ENCODE peak calls at places on chromosomes 4 and X, in five cellular contexts. J is left colon; A is activated CD8-positive, alpha-beta memory T cell treated with anti-CD3 and anti-CD28 coated beads for 48 hours; C is MG63; U is T-helper 9 cell. N is an unnamed sample.

GRCh38 chrX:646796-647195 is 16.2 kb downstream of the SHOX start:
- DNase-seq in J (no peak), A (no peak), C (no peak), U (no peak), N (no peak)

GRCh38 chr4:88219099-88219498 is 60.7 kb upstream of the ABCG2 start:
- DNase-seq in J (no peak), A (no peak), C (no peak), U (no peak), N (no peak)

GRCh38 chrX:140672840-140673731 is 36.5 kb upstream of the LINC00632 start:
- DNase-seq in J (no peak), A (no peak), C (no peak), U (no peak), N (no peak)

GRCh38 chrX:132532097-132532496 is 43.3 kb upstream of the MBNL3 start:
- DNase-seq in J (no peak), A (no peak), C (no peak), U (no peak), N (no peak)

GRCh38 chr4:128787509-128788311 is 21.8 kb upstream of the JADE1 start:
- DNase-seq in J (no peak), A (no peak), C (peak), U (no peak), N (no peak)

GRCh38 chr4:64756016-64756415 is 346.8 kb upstream of the TECRL start:
- DNase-seq in J (no peak), A (no peak), C (no peak), U (no peak), N (no peak)

GRCh38 chrX:38868941-38869378 is 67.7 kb downstream of the MID1IP1 start:
- DNase-seq in J (no peak), A (no peak), C (peak), U (no peak), N (no peak)

GRCh38 chr4:54581807-54582206 is 76.0 kb upstream of the KIT start:
- DNase-seq in J (no peak), A (no peak), C (no peak), U (no peak), N (no peak)

GRCh38 chr4:15681067-15681371 is 608 bp upstream of the FAM200B start:
- DNase-seq in J (no peak), A (no peak), C (no peak), U (no peak), N (no peak)

GRCh38 chr4:20625460-20625859 is 74.8 kb upstream of the PACRGL start:
- DNase-seq in J (peak), A (no peak), C (no peak), U (no peak), N (no peak)

GRCh38 chrX:30576881-30577280 is 685 bp downstream of the TASL start:
- DNase-seq in J (no peak), A (no peak), C (no peak), U (no peak), N (no peak)

GRCh38 chr4:184477201-184477999 is 3.0 kb upstream of the IRF2 start:
- DNase-seq in J (no peak), A (no peak), C (no peak), U (no peak), N (no peak)

GRCh38 chr4:92305148-92305877 is 1.5 kb downstream of the GRID2 start:
- DNase-seq in J (no peak), A (no peak), C (peak), U (no peak), N (no peak)

GRCh38 chr4:5968246-5968645 is 50.0 kb downstream of the C4orf50 start:
- DNase-seq in J (no peak), A (no peak), C (no peak), U (no peak), N (no peak)

GRCh38 chr4:107037188-107037587 is 1.1 kb upstream of the DKK2 start:
- DNase-seq in J (no peak), A (no peak), C (peak), U (no peak), N (no peak)

GRCh38 chr4:52374847-52375246 is 284.3 kb downstream of the USP46 start:
- DNase-seq in J (no peak), A (no peak), C (no peak), U (no peak), N (no peak)

GRCh38 chr4:87425711-87426110 is 3.3 kb downstream of the NUDT9 start:
- DNase-seq in J (no peak), A (no peak), C (no peak), U (no peak), N (no peak)

GRCh38 chrX:39967348-39967747 is 130.4 kb downstream of the BCOR start:
- DNase-seq in J (no peak), A (no peak), C (no peak), U (no peak), N (no peak)

GRCh38 chr4:107283587-107284559 is 247.8 kb upstream of the DKK2 start:
- DNase-seq in J (no peak), A (no peak), C (peak), U (no peak), N (no peak)

GRCh38 chr4:178387756-178388155 is 945.5 kb upstream of the AGA start:
- DNase-seq in J (no peak), A (no peak), C (no peak), U (no peak), N (no peak)

GRCh38 chrX:128992107-128992971 is 531.0 kb downstream of the SMARCA1 start:
- DNase-seq in J (no peak), A (no peak), C (no peak), U (no peak), N (no peak)

GRCh38 chr4:171847751-171848150 is 34.5 kb downstream of the GALNTL6 start:
- DNase-seq in J (no peak), A (no peak), C (no peak), U (no peak), N (no peak)

GRCh38 chrX:134717698-134718328 is 59.5 kb upstream of the PLAC1 start:
- DNase-seq in J (no peak), A (no peak), C (no peak), U (no peak), N (no peak)

GRCh38 chrX:65196758-65197371 is 220.6 kb upstream of the ZC4H2 start:
- DNase-seq in J (peak), A (no peak), C (peak), U (no peak), N (no peak)

GRCh38 chr4:11496313-11496956 is 67.7 kb upstream of the HS3ST1 start:
- DNase-seq in J (no peak), A (no peak), C (no peak), U (no peak), N (no peak)

GRCh38 chr4:141955696-141956095 is 319.3 kb downstream of the IL15 start:
- DNase-seq in J (no peak), A (no peak), C (no peak), U (no peak), N (no peak)

GRCh38 chr4:10662937-10663336 is 21.6 kb downstream of the CLNK start:
- DNase-seq in J (no peak), A (no peak), C (no peak), U (no peak), N (no peak)